ENCODE peak calls at places on chromosomes 2 and 18, in five cellular contexts. G is nucleus accumbens; Y is heart left ventricle; Z is 8988T; P is activated CD8-positive, alpha-beta T cell treated with anti-CD3 and anti-CD28 coated beads for 36 hours. R is an unnamed sample.

GRCh38 chr2:230674401-230674800 is 38.2 kb upstream of the CAB39 start:
- DNase-seq in Z (no peak), P (no peak), Y (no peak), G (no peak), R (no peak)

GRCh38 chr2:114128255-114128654 is 238.4 kb downstream of the ACTR3 start:
- DNase-seq in P (no peak), Y (no peak), Z (no peak), G (no peak), R (no peak)

GRCh38 chr2:166057363-166058169 is 70.3 kb downstream of the SCN1A start:
- DNase-seq in G (no peak), P (no peak), Z (no peak), Y (no peak), R (no peak)

GRCh38 chr2:127932199-127932877 is 46.6 kb upstream of the AMMECR1L start:
- DNase-seq in Z (no peak), Y (no peak), G (no peak), P (no peak), R (no peak)

GRCh38 chr2:172281648-172282576 is 145.5 kb upstream of the ITGA6 start:
- DNase-seq in G (no peak), Y (no peak), P (no peak), Z (no peak), R (no peak)

GRCh38 chr2:226414313-226414712 is 385.3 kb downstream of the IRS1 start:
- DNase-seq in G (no peak), P (no peak), Z (no peak), Y (no peak), R (no peak)

GRCh38 chr18:13500227-13500865 is 226.0 kb downstream of the FAM210A start:
- DNase-seq in Y (peak), G (peak), P (peak), Z (no peak), R (no peak)

GRCh38 chr18:79922971-79923411 is 28.5 kb downstream of the SLC66A2 start:
- DNase-seq in Y (peak), Z (no peak), P (no peak), G (no peak), R (no peak)

GRCh38 chr2:115694651-115695050 is 1252.2 kb downstream of the DPP10 start:
- DNase-seq in P (no peak), Y (no peak), Z (no peak), G (no peak), R (no peak)

GRCh38 chr2:180979086-180979934 is 1.1 kb upstream of the UBE2E3 start:
- DNase-seq in G (no peak), Y (no peak), P (no peak), Z (no peak), R (no peak)

GRCh38 chr18:5294618-5295230 is 802 bp downstream of the ZBTB14 start:
- DNase-seq in P (peak), Z (no peak), Y (peak), G (peak), R (peak)

GRCh38 chr2:199488772-199489400 is 31.1 kb upstream of the SATB2 start:
- DNase-seq in G (no peak), Y (no peak), Z (no peak), P (peak), R (peak)

GRCh38 chr2:15718103-15718943 is 126.7 kb downstream of the DDX1 start:
- DNase-seq in G (no peak), P (no peak), Y (no peak), Z (no peak), R (no peak)

GRCh38 chr18:35525795-35526475 is 28.2 kb upstream of the INO80C start:
- DNase-seq in G (no peak), Z (no peak), P (no peak), Y (peak), R (no peak)

GRCh38 chr2:181770145-181770544 is 89.8 kb upstream of the NEUROD1 start:
- DNase-seq in Y (no peak), Z (no peak), G (no peak), P (no peak), R (no peak)

GRCh38 chr2:241030883-241031282 is 32.5 kb downstream of the SNED1 start:
- DNase-seq in Z (no peak), P (no peak), G (no peak), Y (no peak), R (no peak)

GRCh38 chr2:186641807-186642321 is 52.0 kb upstream of the FAM171B start:
- DNase-seq in Y (peak), G (no peak), P (peak), Z (no peak), R (no peak)

GRCh38 chr18:51196116-51196810 is 1.2 kb downstream of the MEX3C start:
- DNase-seq in Y (peak), P (peak), Z (no peak), G (peak), R (peak)